ENCODE peak calls at places on chromosomes 1 and 21, in five cellular contexts. O is NCI-H524; P is H1; R is HEK293T; N is T-helper 2 cell treated with Interferon-gamma antibody and Interleukin-4, amounts not matched to agents 5 μg/mL and 100 μg/mL, for 36 hours. V is an unnamed sample.

GRCh38 chr1:29851666-29852065 is 615.3 kb downstream of the PTPRU start:
- DNase-seq in O (no peak), P (no peak), R (no peak), N (no peak), V (no peak)

GRCh38 chr1:29077155-29077554 is 46.5 kb downstream of the TMEM200B start:
- DNase-seq in N (no peak), R (no peak), O (no peak), P (no peak), V (no peak)

GRCh38 chr1:74652711-74653131 is 20.9 kb downstream of the ERICH3 start:
- DNase-seq in R (no peak), N (no peak), P (no peak), O (no peak), V (peak)

GRCh38 chr21:38875694-38876492 is 70.2 kb downstream of the ETS2 start:
- DNase-seq in N (no peak), R (no peak), O (peak), P (no peak), V (no peak)

GRCh38 chr1:66769512-66770229 is 17.4 kb downstream of the DYNLT5 start:
- DNase-seq in O (no peak), N (no peak), P (no peak), R (no peak), V (no peak)

GRCh38 chr1:115677172-115677542 is 35.4 kb downstream of the VANGL1 start:
- DNase-seq in N (no peak), O (no peak), P (no peak), R (no peak), V (peak)

GRCh38 chr1:34460193-34460592 is 283.5 kb downstream of the C1orf94 start:
- DNase-seq in N (peak), O (peak), P (peak), R (peak), V (peak)

GRCh38 chr1:46187106-46187869 is 10.9 kb downstream of the POMGNT1 start:
- DNase-seq in P (no peak), R (no peak), O (no peak), N (no peak), V (no peak)

GRCh38 chr1:7046891-7047290 is 261.6 kb downstream of the CAMTA1 start:
- DNase-seq in O (no peak), R (no peak), N (no peak), P (no peak), V (no peak)

GRCh38 chr1:54300395-54300794 is 100.4 kb downstream of the MRPL37 start:
- DNase-seq in R (no peak), O (peak), N (no peak), P (no peak), V (no peak)

GRCh38 chr1:220123889-220124288 is 30.0 kb downstream of the IARS2 start:
- DNase-seq in R (peak), P (no peak), O (no peak), N (no peak), V (peak)

GRCh38 chr1:46131727-46132528 is 501 bp downstream of the PIK3R3 start:
- DNase-seq in R (peak), P (peak), N (peak), O (peak), V (peak)